ENCODE peak calls at places on chromosome 2, in six cellular contexts. O is NCI-H446 treated with DMSO at 0.1 percent for 48 hours; Y is stimulated activated CD4-positive, alpha-beta T cell treated with anti-CD3 and anti-CD28 coated beads, Interleukin-12 subunit alpha, Interleukin-12 subunit beta, amount 100 ng/mL, for 24 hours; U is uterus; M is cardiac muscle cell; P is left cardiac atrium. Z is an unnamed sample.

GRCh38 chr2:101736861-101737291 is 39.4 kb downstream of the MAP4K4 start:
- DNase-seq in O (no peak), Y (no peak), U (no peak), M (peak), P (no peak), Z (no peak)

GRCh38 chr2:212882626-212883025 is 268.8 kb downstream of the IKZF2 start:
- DNase-seq in O (no peak), Y (no peak), U (no peak), M (no peak), P (no peak), Z (no peak)

GRCh38 chr2:200593905-200594304 is 8.1 kb downstream of the AOX1 start:
- DNase-seq in O (no peak), Y (no peak), U (no peak), M (no peak), P (no peak), Z (no peak)

GRCh38 chr2:18309627-18310026 is 250.8 kb downstream of the RDH14 start:
- DNase-seq in O (no peak), Y (no peak), U (no peak), M (no peak), P (no peak), Z (no peak)

GRCh38 chr2:229342376-229342775 is 71.3 kb upstream of the PID1 start:
- DNase-seq in O (no peak), Y (no peak), U (peak), M (peak), P (peak), Z (peak)

GRCh38 chr2:242017086-242017485 is 147.6 kb downstream of the RTP5 start:
- DNase-seq in O (no peak), Y (no peak), U (peak), M (no peak), P (no peak), Z (no peak)

GRCh38 chr2:105712981-105713596 is 31.6 kb upstream of the NCK2 start:
- DNase-seq in O (no peak), Y (no peak), U (no peak), M (peak), P (no peak), Z (no peak)

GRCh38 chr2:219124379-219125110 is 36.1 kb downstream of the NHEJ1 start:
- DNase-seq in O (no peak), Y (no peak), U (no peak), M (peak), P (no peak), Z (no peak)

GRCh38 chr2:26412091-26412673 is 10.5 kb downstream of the DRC1 start:
- DNase-seq in O (no peak), Y (no peak), U (no peak), M (peak), P (no peak), Z (no peak)

GRCh38 chr2:127531133-127531709 is 4.3 kb upstream of the MYO7B start:
- DNase-seq in O (no peak), Y (no peak), U (no peak), M (no peak), P (no peak), Z (no peak)

GRCh38 chr2:241659150-241659739 is 21.8 kb downstream of the ATG4B start:
- DNase-seq in O (no peak), Y (no peak), U (peak), M (peak), P (peak), Z (peak)

GRCh38 chr2:158969717-158970521 is 1.5 kb downstream of the TANC1 start:
- DNase-seq in O (no peak), Y (no peak), U (peak), M (peak), P (peak), Z (peak)

GRCh38 chr2:60556998-60557955 is 3.8 kb upstream of the BCL11A start:
- DNase-seq in O (no peak), Y (no peak), U (no peak), M (peak), P (no peak), Z (peak)

GRCh38 chr2:222105046-222105445 is 193.8 kb downstream of the PAX3 start:
- DNase-seq in O (no peak), Y (no peak), U (no peak), M (no peak), P (no peak), Z (no peak)

GRCh38 chr2:97715951-97716694 is 2.7 kb downstream of the ZAP70 start:
- DNase-seq in O (no peak), Y (no peak), U (no peak), M (no peak), P (peak), Z (no peak)

GRCh38 chr2:28250006-28250405 is 142.7 kb upstream of the FOSL2 start:
- DNase-seq in O (no peak), Y (no peak), U (no peak), M (peak), P (no peak), Z (no peak)

GRCh38 chr2:105344704-105345345 is 7.5 kb downstream of the C2orf49 start:
- DNase-seq in O (peak), Y (no peak), U (no peak), M (peak), P (no peak), Z (peak)

GRCh38 chr2:108972663-108973062 is 16.4 kb downstream of the EDAR start:
- DNase-seq in O (no peak), Y (no peak), U (no peak), M (no peak), P (no peak), Z (no peak)

GRCh38 chr2:106085441-106085911 is 108.6 kb downstream of the UXS1 start:
- DNase-seq in O (no peak), Y (no peak), U (no peak), M (peak), P (no peak), Z (peak)

GRCh38 chr2:46849080-46849715 is 66.4 kb downstream of the MCFD2 start:
- DNase-seq in O (no peak), Y (no peak), U (peak), M (peak), P (no peak), Z (no peak)

GRCh38 chr2:211328126-211328525 is 771.7 kb downstream of the CPS1 start:
- DNase-seq in O (no peak), Y (no peak), U (no peak), M (no peak), P (no peak), Z (no peak)

GRCh38 chr2:12990523-12990922 is 273.8 kb downstream of the TRIB2 start:
- DNase-seq in O (no peak), Y (no peak), U (no peak), M (no peak), P (no peak), Z (no peak)

GRCh38 chr2:205937193-205937592 is 148.8 kb downstream of the INO80D start:
- DNase-seq in O (no peak), Y (no peak), U (no peak), M (no peak), P (no peak), Z (no peak)

GRCh38 chr2:236718207-236718992 is 148.8 kb downstream of the ACKR3 start:
- DNase-seq in O (no peak), Y (no peak), U (no peak), M (no peak), P (no peak), Z (no peak)

GRCh38 chr2:19654310-19655090 is 247.3 kb downstream of the TTC32 start:
- DNase-seq in O (no peak), Y (no peak), U (no peak), M (no peak), P (no peak), Z (no peak)

GRCh38 chr2:151056870-151057269 is 204.8 kb downstream of the RBM43 start:
- DNase-seq in O (no peak), Y (no peak), U (no peak), M (peak), P (no peak), Z (no peak)